ENCODE peak calls at places on chromosomes 12 and 14, in nine cellular contexts. T, V, Y, D, M, O, J, C and H are unnamed samples.

GRCh38 chr14:52923902-52924575 is 26.8 kb downstream of the FERMT2 start:
- DNase-seq in D (no peak), J (peak; percentile 9), O (no peak), M (no peak), C (no peak), V (no peak), Y (no peak), T (no peak), H (no peak)

GRCh38 chr12:94059394-94060368 is 88.7 kb upstream of the PLXNC1 start:
- DNase-seq in O (no peak), J (no peak), C (no peak), T (no peak), M (no peak), V (no peak), D (peak; percentile 18), Y (peak; percentile 51), H (no peak)

GRCh38 chr14:55000381-55000780 is 26.5 kb downstream of the WDHD1 start:
- DNase-seq in Y (no peak), J (no peak), V (no peak), O (no peak), D (no peak), M (no peak), T (no peak), C (no peak), H (no peak)

GRCh38 chr14:69473271-69473670 is 11.3 kb upstream of the PLEKHD1 start:
- DNase-seq in Y (no peak), J (no peak), C (no peak), D (no peak), T (no peak), M (no peak), O (no peak), V (no peak), H (no peak)

GRCh38 chr12:104895405-104895804 is 62.7 kb downstream of the SLC41A2 start:
- DNase-seq in C (no peak), T (no peak), D (no peak), V (no peak), Y (no peak), O (no peak), J (no peak), M (no peak), H (no peak)

GRCh38 chr12:52896190-52897100 is 8.4 kb downstream of the KRT8 start:
- DNase-seq in M (no peak), T (no peak), O (no peak), D (no peak), V (no peak), Y (no peak), C (no peak), J (no peak), H (no peak)

GRCh38 chr14:93430889-93431670 is at the start of gene UNC79:
- DNase-seq in V (no peak), T (no peak), J (no peak), O (peak; percentile 4), D (peak; percentile 76), C (no peak), M (no peak), Y (no peak), H (no peak)

GRCh38 chr14:103121846-103122577 is 1.2 kb upstream of the TNFAIP2 start:
- DNase-seq in D (peak; percentile 76), T (no peak), J (no peak), V (no peak), M (no peak), C (peak; percentile 92), O (peak; percentile 21), Y (peak; percentile 71), H (no peak)

GRCh38 chr12:34400423-34400881 is 378.2 kb downstream of the ALG10 start:
- DNase-seq in C (no peak), V (no peak), T (no peak), J (no peak), M (no peak), Y (peak; percentile 6), D (no peak), O (no peak), H (peak; percentile 2)

GRCh38 chr14:50855558-50855957 is 16.3 kb upstream of the ABHD12B start:
- DNase-seq in O (no peak), T (no peak), J (no peak), M (no peak), D (no peak), V (no peak), Y (no peak), C (no peak), H (no peak)

GRCh38 chr12:47652491-47653234 is 53.2 kb downstream of the RPAP3 start:
- DNase-seq in J (no peak), C (no peak), Y (no peak), D (peak; percentile 34), V (no peak), O (no peak), T (no peak), M (no peak), H (no peak)

GRCh38 chr14:35818346-35819115 is 7.6 kb upstream of the BRMS1L start:
- DNase-seq in Y (no peak), V (no peak), T (no peak), O (no peak), M (peak; percentile 39), J (peak; percentile 24), D (peak; percentile 14), C (no peak), H (peak; percentile 60)

GRCh38 chr12:53231859-53232640 is at the start of gene RARG:
- DNase-seq in T (peak; percentile 68), Y (peak; percentile 83), V (peak; percentile 55), M (peak; percentile 63), D (peak; percentile 43), J (peak; percentile 65), C (no peak), O (peak; percentile 77), H (peak; percentile 68)

GRCh38 chr14:99756796-99757195 is 36.4 kb upstream of the EML1 start:
- DNase-seq in V (no peak), O (no peak), C (no peak), J (no peak), D (no peak), Y (no peak), M (no peak), T (no peak), H (no peak)

GRCh38 chr12:50661300-50662120 is 102.4 kb upstream of the ATF1 start:
- DNase-seq in D (no peak), V (no peak), T (no peak), Y (no peak), O (no peak), M (no peak), C (no peak), J (no peak), H (peak; percentile 40)

GRCh38 chr14:56482306-56482705 is 97.3 kb upstream of the TMEM260 start:
- DNase-seq in V (no peak), M (no peak), O (no peak), Y (no peak), C (no peak), T (no peak), D (peak; percentile 27), J (no peak), H (no peak)

GRCh38 chr14:103013028-103013427 is 44.3 kb downstream of the CDC42BPB start:
- DNase-seq in O (no peak), C (no peak), J (no peak), Y (no peak), V (no peak), T (no peak), D (no peak), M (no peak), H (no peak)

GRCh38 chr12:5088586-5089264 is 45.0 kb downstream of the KCNA5 start:
- DNase-seq in C (no peak), M (peak; percentile 42), J (no peak), V (no peak), T (no peak), D (no peak), Y (no peak), O (no peak), H (no peak)

GRCh38 chr12:121982950-121983349 is 38.7 kb upstream of the BCL7A start:
- DNase-seq in Y (no peak), C (no peak), M (no peak), J (no peak), O (no peak), V (no peak), T (no peak), D (no peak), H (no peak)

GRCh38 chr12:31958601-31959000 is 614 bp upstream of the RESF1 start:
- DNase-seq in J (no peak), M (no peak), D (no peak), V (no peak), T (no peak), Y (no peak), C (no peak), O (no peak), H (no peak)

GRCh38 chr12:63056649-63057048 is 94.4 kb downstream of the AVPR1A start:
- DNase-seq in J (no peak), O (no peak), M (no peak), D (no peak), C (no peak), T (no peak), Y (no peak), V (no peak), H (no peak)

GRCh38 chr14:105343194-105343593 is 28.6 kb downstream of the PACS2 start:
- DNase-seq in C (no peak), T (no peak), J (no peak), D (no peak), Y (no peak), O (no peak), M (no peak), V (no peak), H (no peak)

GRCh38 chr12:87140257-87140656 is 884.1 kb upstream of the MGAT4C start:
- DNase-seq in Y (no peak), V (no peak), M (no peak), T (no peak), C (no peak), O (no peak), J (no peak), D (no peak), H (no peak)

GRCh38 chr12:123091756-123092155 is 59.1 kb downstream of the PITPNM2 start:
- DNase-seq in D (no peak), C (no peak), V (no peak), T (no peak), J (no peak), O (no peak), M (no peak), Y (no peak), H (no peak)

GRCh38 chr14:36317650-36318049 is 2.8 kb downstream of the MBIP start:
- DNase-seq in V (no peak), D (no peak), J (no peak), O (no peak), T (no peak), C (no peak), M (no peak), Y (no peak), H (no peak)

GRCh38 chr14:97408937-97409860 is 612.0 kb downstream of the VRK1 start:
- DNase-seq in T (no peak), Y (no peak), M (no peak), V (no peak), C (no peak), J (peak; percentile 87), D (no peak), O (peak; percentile 26), H (no peak)

GRCh38 chr12:81077686-81078441 is at the start of gene ACSS3:
- DNase-seq in V (no peak), T (no peak), D (peak; percentile 80), Y (no peak), M (no peak), C (no peak), J (no peak), O (no peak), H (no peak)

GRCh38 chr14:91144425-91145145 is 30.7 kb downstream of the DGLUCY start:
- DNase-seq in D (no peak), V (no peak), O (no peak), Y (no peak), C (no peak), M (peak; percentile 40), J (no peak), T (no peak), H (no peak)

GRCh38 chr12:92469837-92470236 is 233.0 kb upstream of the PLEKHG7 start:
- DNase-seq in V (no peak), J (no peak), O (no peak), C (no peak), T (no peak), Y (no peak), D (no peak), M (no peak), H (no peak)